ENCODE peak calls at places on chromosomes 16 and 17, in five cellular contexts. S, X, L, N and I are unnamed samples.

GRCh38 chr16:28522792-28523191 is 16.0 kb downstream of the NUPR1 start:
- DNase-seq in N (no peak), L (no peak), S (no peak), X (no peak), I (no peak)

GRCh38 chr16:82753821-82754220 is 127.1 kb downstream of the CDH13 start:
- DNase-seq in S (no peak), L (no peak), N (no peak), X (no peak), I (no peak)

GRCh38 chr16:56732366-56732765 is 2.4 kb downstream of the NUP93 start:
- DNase-seq in S (no peak), X (no peak), L (no peak), N (no peak), I (no peak)

GRCh38 chr17:27539152-27539551 is 82.9 kb downstream of the KSR1 start:
- DNase-seq in S (no peak), N (no peak), X (no peak), L (no peak), I (no peak)

GRCh38 chr16:12535535-12536411 is 267.9 kb downstream of the CPPED1 start:
- DNase-seq in S (no peak), N (no peak), X (no peak), L (no peak), I (no peak)

GRCh38 chr17:74763565-74764387 is 12.4 kb downstream of the NAT9 start:
- DNase-seq in L (peak), N (no peak), X (no peak), S (no peak), I (no peak)

GRCh38 chr17:17188586-17188985 is 17.5 kb downstream of the PLD6 start:
- DNase-seq in X (no peak), N (no peak), L (peak), S (no peak), I (no peak)

GRCh38 chr17:61338000-61338864 is 61.4 kb upstream of the TBX2 start:
- DNase-seq in L (no peak), N (no peak), X (no peak), S (no peak), I (peak)

GRCh38 chr17:44350733-44351226 is 5.7 kb downstream of the GRN start:
- DNase-seq in N (peak), L (peak), S (peak), X (peak), I (no peak)

GRCh38 chr16:90046971-90047713 is 27.9 kb upstream of the DBNDD1 start:
- DNase-seq in X (peak), N (peak), L (peak), S (peak), I (peak)

GRCh38 chr17:81097134-81097942 is 62.4 kb downstream of the BAIAP2 start:
- DNase-seq in X (peak), N (peak), S (peak), L (peak), I (peak)
- TF ChIP-seq CTCF in X (peak), N (peak), S (peak), L (peak), I (peak)

DNA sequence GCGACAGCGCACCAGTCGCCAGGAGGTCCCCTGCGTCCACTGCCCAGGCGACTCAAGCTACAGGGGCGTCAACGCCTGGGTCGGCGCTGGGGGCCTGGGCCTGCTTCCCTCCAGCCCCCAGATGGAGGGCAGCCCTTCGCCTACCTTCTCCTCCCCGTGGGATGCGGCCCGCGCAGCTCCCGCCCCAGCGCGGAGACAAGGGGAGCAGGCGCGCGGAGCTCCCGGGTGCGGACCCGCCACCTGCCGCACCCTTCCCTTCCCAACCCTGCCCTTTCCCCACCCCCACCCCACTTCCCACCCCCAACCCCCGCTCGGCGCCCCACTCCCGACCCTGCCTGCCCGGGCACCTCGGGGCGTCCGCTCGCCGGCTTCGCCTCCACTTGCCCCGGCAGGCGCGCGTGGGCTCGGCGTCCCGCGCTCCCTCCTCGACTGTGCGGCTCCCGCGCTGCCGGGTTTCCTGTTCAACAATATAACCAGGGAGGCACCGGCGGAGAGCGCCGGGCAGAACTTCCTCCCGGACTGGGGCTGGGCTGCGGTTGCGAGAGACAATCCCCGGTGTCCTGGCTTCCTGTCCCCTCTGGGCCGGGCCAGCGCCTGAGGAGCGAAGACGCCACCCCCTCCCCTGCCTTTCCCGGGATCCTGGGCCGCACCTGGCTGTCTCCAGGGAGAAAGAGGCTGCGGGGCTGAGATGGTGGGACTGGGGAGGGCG is at the start of gene ARHGAP27:
- DNase-seq in X (peak), N (peak), L (peak), S (peak), I (no peak)
- H3K4me3 ChIP-seq in X (peak), N (peak), L (peak), S (peak), I (peak)

DNA sequence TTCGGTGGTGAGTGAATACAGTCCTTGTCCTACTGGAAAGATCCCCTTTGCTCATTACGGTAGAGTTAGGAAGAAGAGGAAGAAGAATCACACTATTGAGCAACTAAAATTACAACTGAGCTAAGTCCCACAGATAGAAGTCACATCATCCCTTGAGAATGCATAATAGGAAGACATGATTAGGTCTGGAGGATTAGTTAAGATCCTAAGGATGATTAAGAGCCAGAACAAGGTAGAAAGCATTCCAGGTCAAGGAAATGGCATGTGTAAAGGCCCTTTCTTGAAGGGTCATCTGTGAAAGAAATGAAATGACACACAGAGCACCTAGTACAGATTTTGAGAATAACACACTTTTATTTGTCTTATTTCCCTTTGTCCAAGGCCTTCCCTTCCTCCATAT is 503.5 kb downstream of the HAPSTR1 start:
- DNase-seq in X (no peak), N (no peak), L (no peak), S (no peak), I (no peak)
- TF ChIP-seq CTCF in X (no peak), N (no peak), L (no peak), S (no peak), I (no peak)

GRCh38 chr17:47970725-47971511 is at the start of gene CDK5RAP3:
- DNase-seq in S (peak), N (peak), L (peak), X (peak), I (peak)

GRCh38 chr17:47968836-47969235 is 2.1 kb upstream of the CDK5RAP3 start:
- DNase-seq in L (no peak), S (no peak), N (no peak), X (no peak), I (no peak)

GRCh38 chr17:47967607-47968252 is 3.2 kb upstream of the CDK5RAP3 start:
- DNase-seq in N (no peak), X (no peak), S (no peak), L (no peak), I (no peak)

GRCh38 chr17:47973541-47973940 is 2.6 kb downstream of the CDK5RAP3 start:
- DNase-seq in S (no peak), N (no peak), L (no peak), X (no peak), I (no peak)

GRCh38 chr17:47969975-47970724 is 763 bp upstream of the CDK5RAP3 start:
- DNase-seq in N (no peak), S (no peak), X (no peak), L (no peak), I (no peak)
- H3K4me3 ChIP-seq in N (peak), S (peak), X (peak), L (peak), I (peak)

GRCh38 chr16:30367349-30368009 is 2.8 kb downstream of the TBC1D10B start:
- DNase-seq in L (no peak), X (no peak), S (no peak), N (no peak), I (no peak)
- TF ChIP-seq CTCF in L (no peak), X (no peak), S (no peak), N (no peak), I (no peak)

GRCh38 chr17:80006339-80006720 is 29.3 kb downstream of the TBC1D16 start:
- DNase-seq in N (no peak), S (no peak), X (no peak), L (peak), I (no peak)
- H3K4me3 ChIP-seq in N (no peak), S (no peak), X (peak), L (no peak), I (no peak)

GRCh38 chr17:63679214-63679613 is 20.7 kb downstream of the LIMD2 start:
- DNase-seq in X (no peak), S (no peak), L (no peak), N (no peak), I (no peak)
- TF ChIP-seq CTCF in X (no peak), S (no peak), L (no peak), N (no peak), I (no peak)

GRCh38 chr17:76080207-76080933 is 1.4 kb downstream of the ZACN start:
- DNase-seq in N (no peak), X (no peak), L (no peak), S (no peak), I (no peak)
- H3K4me3 ChIP-seq in N (no peak), X (no peak), L (no peak), S (no peak), I (no peak)

GRCh38 chr16:22186517-22186916 is 19.6 kb upstream of the EEF2K start:
- DNase-seq in L (no peak), S (no peak), X (no peak), N (no peak), I (no peak)
- TF ChIP-seq CTCF in L (no peak), S (no peak), X (no peak), N (no peak), I (peak)

GRCh38 chr17:5500247-5500803 is 14.0 kb downstream of the MIS12 start:
- DNase-seq in S (no peak), N (no peak), L (no peak), X (no peak), I (no peak)

GRCh38 chr17:5502552-5502951 is 16.2 kb downstream of the MIS12 start:
- DNase-seq in X (no peak), L (no peak), N (no peak), S (no peak), I (no peak)

GRCh38 chr17:5499790-5500189 is 13.4 kb downstream of the MIS12 start:
- DNase-seq in N (no peak), X (no peak), L (no peak), S (no peak), I (no peak)

GRCh38 chr17:5501725-5502124 is 15.4 kb downstream of the MIS12 start:
- DNase-seq in L (no peak), X (no peak), N (no peak), S (no peak), I (no peak)

DNA sequence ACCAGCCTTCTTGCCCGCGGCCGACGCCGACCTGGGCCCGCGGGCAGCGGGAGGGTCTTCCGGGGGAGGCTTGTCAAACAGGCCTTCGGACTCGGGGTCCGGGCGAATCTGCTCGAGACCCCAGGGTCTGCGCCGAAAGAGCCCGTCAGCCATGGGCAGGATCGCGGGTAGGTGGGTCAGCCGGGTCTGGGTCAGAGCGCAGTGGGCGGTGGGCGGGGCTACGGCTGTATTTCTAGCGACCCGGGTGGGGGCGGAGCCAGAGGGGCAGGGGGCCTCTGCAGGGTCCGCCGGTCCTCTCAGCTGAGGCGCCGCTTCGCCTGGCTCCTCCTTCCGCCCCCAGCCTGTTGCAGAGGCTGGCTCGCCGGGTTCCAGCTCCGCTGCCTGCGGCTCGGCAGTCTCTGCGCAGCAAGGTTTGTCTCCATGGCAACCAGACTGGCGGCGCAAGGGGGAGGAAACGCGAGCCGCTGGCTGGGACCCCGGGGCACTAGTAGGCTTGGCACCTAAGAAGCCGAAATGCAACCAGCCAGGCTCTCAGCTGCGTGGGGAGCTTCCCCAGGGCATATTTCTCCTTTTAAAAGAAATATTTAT is 14.5 kb downstream of the MIS12 start:
- DNase-seq in L (peak), N (peak), S (peak), X (peak), I (peak)
- H3K4me3 ChIP-seq in L (peak), N (peak), S (peak), X (peak), I (peak)